ENCODE peak calls at places on chromosomes 12 and 14, in ten cellular contexts. P, L, V, Z, D, S, N, M, O and Y are unnamed samples.

GRCh38 chr12:11730299-11731041 is 81.0 kb downstream of the ETV6 start:
- DNase-seq in S (no peak), N (no peak), O (no peak), V (no peak), P (no peak), Z (peak; percentile 84), M (peak; percentile 53), L (no peak), D (no peak), Y (no peak)

GRCh38 chr14:23327947-23328744 is 6.9 kb downstream of the PABPN1 start:
- DNase-seq in D (peak; percentile 41), M (peak; percentile 69), Z (peak; percentile 78), L (peak; percentile 69), S (peak; percentile 78), P (peak; percentile 72), N (peak; percentile 63), O (peak; percentile 69), V (peak; percentile 8), Y (no peak)

GRCh38 chr14:61573748-61574513 is 121.4 kb upstream of the HIF1A start:
- DNase-seq in L (peak; percentile 85), S (no peak), M (no peak), N (no peak), D (no peak), V (no peak), Z (no peak), P (no peak), O (no peak), Y (no peak)

GRCh38 chr12:67582238-67582834 is 66.2 kb upstream of the DYRK2 start:
- DNase-seq in P (no peak), O (no peak), V (no peak), L (no peak), M (no peak), Z (no peak), N (no peak), D (no peak), S (no peak), Y (no peak)

GRCh38 chr12:92036771-92037453 is 108.7 kb downstream of the BTG1 start:
- DNase-seq in V (no peak), D (no peak), N (no peak), M (no peak), O (no peak), S (no peak), L (peak; percentile 81), P (no peak), Z (no peak), Y (no peak)

GRCh38 chr12:13961983-13962382 is 19.4 kb downstream of the GRIN2B start:
- DNase-seq in M (no peak), P (no peak), D (no peak), O (no peak), S (peak; percentile 65), V (no peak), L (no peak), Z (no peak), N (no peak), Y (no peak)

GRCh38 chr14:76826122-76826521 is at the start of gene LRRC74A:
- DNase-seq in S (no peak), L (no peak), O (no peak), Z (peak; percentile 18), N (no peak), P (no peak), M (no peak), V (no peak), D (no peak), Y (no peak)

GRCh38 chr14:50830044-50830931 is 674 bp downstream of the NIN start:
- DNase-seq in Z (peak; percentile 86), P (peak; percentile 67), L (peak; percentile 41), V (no peak), N (peak; percentile 47), M (peak; percentile 68), D (no peak), O (peak; percentile 36), S (peak; percentile 27), Y (peak; percentile 22)

GRCh38 chr12:112979281-112979680 is 962 bp downstream of the OAS2 start:
- DNase-seq in V (no peak), M (no peak), N (no peak), D (no peak), S (no peak), L (no peak), Z (no peak), O (no peak), P (no peak), Y (no peak)

GRCh38 chr14:65910108-65910507 is 497.6 kb downstream of the FUT8 start:
- DNase-seq in P (no peak), V (no peak), M (peak; percentile 35), S (peak; percentile 65), O (no peak), N (no peak), D (no peak), L (peak; percentile 1), Z (no peak), Y (no peak)

GRCh38 chr12:48198619-48198973 is 4.5 kb downstream of the OR10AD1 start:
- DNase-seq in S (no peak), Z (peak; percentile 64), N (no peak), O (peak; percentile 19), L (no peak), D (no peak), P (peak; percentile 21), V (no peak), M (no peak), Y (no peak)

GRCh38 chr14:91361236-91361811 is 56.3 kb downstream of the CCDC88C start:
- DNase-seq in O (no peak), P (no peak), Z (no peak), N (no peak), L (no peak), V (no peak), M (peak; percentile 9), S (no peak), D (no peak), Y (no peak)

GRCh38 chr14:31842905-31843304 is 234.2 kb upstream of the ARHGAP5 start:
- DNase-seq in N (no peak), V (no peak), Z (no peak), O (no peak), D (no peak), M (peak; percentile 9), P (no peak), L (peak; percentile 31), S (no peak), Y (no peak)

GRCh38 chr12:48736456-48736855 is 19.9 kb upstream of the CCNT1 start:
- DNase-seq in S (no peak), L (no peak), M (no peak), V (no peak), N (no peak), Z (no peak), O (no peak), P (no peak), D (no peak), Y (no peak)

GRCh38 chr12:113048716-113049127 is 7.8 kb upstream of the DTX1 start:
- DNase-seq in M (peak; percentile 65), P (peak; percentile 66), N (no peak), S (peak; percentile 74), V (peak; percentile 17), D (peak; percentile 13), L (peak; percentile 54), Z (peak; percentile 64), O (peak; percentile 78), Y (peak; percentile 7)

GRCh38 chr12:19490908-19491307 is 51.6 kb downstream of the AEBP2 start:
- DNase-seq in S (no peak), V (no peak), N (no peak), D (no peak), M (no peak), O (no peak), L (no peak), P (no peak), Z (peak; percentile 59), Y (no peak)

GRCh38 chr12:116577149-116577548 is 18.0 kb downstream of the MAP1LC3B2 start:
- DNase-seq in M (no peak), O (no peak), S (no peak), V (no peak), Z (no peak), P (no peak), D (no peak), N (no peak), L (no peak), Y (no peak)

GRCh38 chr12:49553512-49554088 is 14.3 kb downstream of the MCRS1 start:
- DNase-seq in M (peak; percentile 93), V (no peak), L (peak; percentile 22), O (peak; percentile 54), P (no peak), N (no peak), Z (peak; percentile 27), D (no peak), S (peak; percentile 20), Y (peak; percentile 69)

GRCh38 chr14:60183724-60184596 is 18.8 kb upstream of the DHRS7 start:
- DNase-seq in D (peak; percentile 15), S (peak; percentile 76), V (no peak), P (peak; percentile 16), L (peak; percentile 65), O (peak; percentile 36), Z (peak; percentile 87), M (peak; percentile 62), N (no peak), Y (peak; percentile 68)

GRCh38 chr12:62898568-62898967 is 36.4 kb downstream of the PPM1H start:
- DNase-seq in L (no peak), S (no peak), M (no peak), Z (no peak), V (no peak), D (no peak), N (no peak), P (no peak), O (no peak), Y (no peak)

GRCh38 chr12:65695077-65695865 is 129.0 kb upstream of the HMGA2 start:
- DNase-seq in V (no peak), D (peak; percentile 78), O (no peak), P (no peak), L (peak; percentile 97), N (no peak), S (no peak), M (no peak), Z (no peak), Y (peak; percentile 38)

GRCh38 chr14:71659165-71659564 is 273.1 kb upstream of the RGS6 start:
- DNase-seq in O (no peak), L (peak; percentile 66), S (no peak), P (no peak), N (no peak), D (peak; percentile 43), M (peak; percentile 7), Z (no peak), V (no peak), Y (peak; percentile 56)

GRCh38 chr14:97218713-97219355 is 421.7 kb downstream of the VRK1 start:
- DNase-seq in M (no peak), D (no peak), P (peak; percentile 50), L (no peak), S (no peak), V (no peak), O (no peak), Z (no peak), N (no peak), Y (no peak)

GRCh38 chr12:30725739-30726138 is 29.0 kb downstream of the CAPRIN2 start:
- DNase-seq in Z (no peak), D (peak; percentile 32), N (no peak), O (no peak), P (no peak), V (no peak), S (no peak), L (peak; percentile 73), M (no peak), Y (peak; percentile 89)

GRCh38 chr12:29807125-29807524 is 23.4 kb upstream of the TMTC1 start:
- DNase-seq in P (no peak), S (no peak), Z (no peak), O (no peak), L (peak; percentile 85), M (no peak), V (no peak), N (no peak), D (no peak), Y (no peak)

GRCh38 chr12:46269429-46270241 is 792 bp upstream of the SLC38A1 start:
- DNase-seq in N (peak; percentile 49), O (no peak), D (no peak), V (no peak), L (no peak), S (no peak), Z (peak; percentile 80), P (peak; percentile 15), M (peak; percentile 69), Y (peak; percentile 74)

GRCh38 chr12:6321905-6322304 is 11.4 kb downstream of the PLEKHG6 start:
- DNase-seq in O (no peak), V (no peak), P (no peak), M (peak; percentile 31), S (no peak), Z (no peak), L (no peak), N (no peak), D (no peak), Y (no peak)

GRCh38 chr14:73243748-73244147 is 6.4 kb downstream of the PAPLN start:
- DNase-seq in N (no peak), Z (no peak), D (no peak), P (no peak), S (no peak), V (no peak), L (no peak), O (no peak), M (no peak), Y (no peak)